ENCODE peak calls at places on chromosomes 1 and 21, in ten cellular contexts. N is fibroblast of lung; W is cardiac fibroblast; T is A549; H is CD8-positive, alpha-beta T cell; M is heart right ventricle; P is dorsolateral prefrontal cortex; U is bronchial epithelial cell; K is choroid plexus epithelial cell; J is OCI-LY7. C is an unnamed sample.

GRCh38 chr21:37673801-37674575 is 242.3 kb downstream of the KCNJ6 start:
- DNase-seq in N (no peak), W (peak; percentile 4), T (no peak), H (no peak), M (no peak), P (no peak), U (peak; percentile 37), K (no peak), J (no peak), C (no peak)

GRCh38 chr1:21270086-21270689 is 20.1 kb downstream of the ECE1 start:
- DNase-seq in N (peak; percentile 61), W (peak; percentile 78), T (peak; percentile 74), H (peak; percentile 68), M (peak; percentile 82), P (peak; percentile 68), U (peak; percentile 43), K (peak; percentile 69), J (peak; percentile 68), C (no peak)

GRCh38 chr21:34946385-34947121 is 102.5 kb downstream of the RUNX1 start:
- DNase-seq in N (no peak), W (no peak), T (no peak), H (no peak), M (no peak), P (no peak), U (no peak), K (no peak), J (peak; percentile 42), C (no peak)

GRCh38 chr1:167630568-167631385 is 745 bp downstream of the RCSD1 start:
- DNase-seq in N (no peak), W (no peak), T (no peak), H (no peak), M (no peak), P (no peak), U (no peak), K (peak; percentile 20), J (peak; percentile 42), C (no peak)

GRCh38 chr21:18354947-18355346 is 48.6 kb downstream of the TMPRSS15 start:
- DNase-seq in N (no peak), W (no peak), T (no peak), H (no peak), M (no peak), P (no peak), U (no peak), K (no peak), J (no peak), C (peak; percentile 27)

GRCh38 chr1:84691139-84691783 is 1.0 kb upstream of the SSX2IP start:
- DNase-seq in N (no peak), W (no peak), T (no peak), H (no peak), M (no peak), P (no peak), U (no peak), K (no peak), J (peak; percentile 31), C (no peak)

GRCh38 chr1:89487972-89488371 is 36.7 kb upstream of the LRRC8B start:
- DNase-seq in N (no peak), W (no peak), T (no peak), H (no peak), M (no peak), P (no peak), U (no peak), K (no peak), J (no peak), C (no peak)

GRCh38 chr1:97084566-97084965 is 363.0 kb downstream of the PTBP2 start:
- DNase-seq in N (peak; percentile 18), W (peak; percentile 26), T (no peak), H (no peak), M (no peak), P (no peak), U (no peak), K (peak; percentile 7), J (no peak), C (no peak)

GRCh38 chr1:87046951-87047350 is 132.5 kb downstream of the HS2ST1 start:
- DNase-seq in N (no peak), W (no peak), T (no peak), H (no peak), M (no peak), P (no peak), U (no peak), K (no peak), J (no peak), C (no peak)
- TF ChIP-seq CTCF in N (no peak), W (no peak), T (no peak), H (no peak), M (no peak), P (no peak), U (no peak), K (no peak), J (no peak), C (no peak)

GRCh38 chr1:12181568-12181967 is 14.8 kb downstream of the TNFRSF1B start:
- DNase-seq in N (no peak), W (no peak), T (no peak), H (no peak), M (no peak), P (no peak), U (no peak), K (no peak), J (no peak), C (no peak)

GRCh38 chr1:12179638-12180121 is 12.9 kb downstream of the TNFRSF1B start:
- DNase-seq in N (no peak), W (no peak), T (no peak), H (no peak), M (no peak), P (no peak), U (no peak), K (no peak), J (no peak), C (no peak)

GRCh38 chr1:12180315-12180714 is 13.5 kb downstream of the TNFRSF1B start:
- DNase-seq in N (no peak), W (no peak), T (no peak), H (no peak), M (peak; percentile 65), P (peak; percentile 53), U (no peak), K (peak; percentile 81), J (no peak), C (no peak)

GRCh38 chr1:12182410-12182946 is 15.7 kb downstream of the TNFRSF1B start:
- DNase-seq in N (no peak), W (no peak), T (no peak), H (no peak), M (no peak), P (no peak), U (no peak), K (no peak), J (no peak), C (no peak)

DNA sequence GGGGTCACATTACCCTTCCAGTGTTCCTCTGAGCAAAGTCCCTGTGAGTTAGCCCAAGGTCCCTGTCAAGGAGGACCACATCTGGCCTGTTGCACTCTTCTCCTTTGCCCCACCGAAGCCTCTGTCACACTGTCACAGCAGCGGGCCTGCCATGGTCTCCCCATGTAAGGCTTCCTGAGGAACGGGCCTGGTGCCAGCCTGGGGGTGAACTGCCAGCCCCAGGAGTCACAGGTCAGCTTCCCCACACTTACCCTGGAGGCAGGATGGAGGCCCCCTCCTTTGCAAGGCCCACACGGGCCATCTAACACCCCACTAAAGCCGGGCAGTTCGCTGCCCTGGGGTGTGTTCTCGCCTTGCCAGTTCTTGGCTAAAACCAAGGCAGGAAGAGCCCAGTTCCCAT is 14.1 kb downstream of the TNFRSF1B start:
- DNase-seq in N (no peak), W (no peak), T (no peak), H (no peak), M (no peak), P (no peak), U (no peak), K (no peak), J (no peak), C (no peak)
- H3K4me3 ChIP-seq in N (no peak overlapping the region), W (no peak overlapping the region), T (no peak overlapping the region), H (no peak overlapping the region), M (no peak overlapping the region), P (no peak overlapping the region), U (no peak overlapping the region), K (no peak overlapping the region), J (no peak overlapping the region), C (no peak overlapping the region)

DNA sequence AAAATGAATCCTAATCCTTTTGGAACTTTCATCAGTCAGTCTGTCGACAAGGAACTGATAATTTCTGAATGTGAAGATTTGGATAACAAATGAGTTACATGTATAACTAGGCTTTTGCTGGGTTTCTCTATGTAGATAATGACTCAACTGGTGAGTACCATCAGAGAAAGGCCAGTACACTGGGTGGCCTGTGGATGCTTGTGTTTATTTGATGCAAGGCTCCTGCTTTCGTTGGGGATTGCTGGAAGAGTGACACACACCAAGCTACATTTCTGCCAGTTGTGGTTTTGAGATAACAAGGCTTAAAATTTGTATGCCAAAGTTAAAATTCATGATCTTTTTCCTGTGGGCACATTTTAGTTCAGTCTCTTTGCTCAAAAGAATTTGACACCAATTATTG is 115.7 kb upstream of the UBE2U start:
- DNase-seq in N (peak; percentile 92), W (peak; percentile 69), T (no peak), H (no peak), M (no peak), P (no peak), U (peak; percentile 62), K (peak; percentile 72), J (no peak), C (peak; percentile 71)
- TF ChIP-seq CTCF in N (no peak), W (no peak), T (no peak), H (no peak), M (no peak), P (no peak), U (no peak), K (no peak), J (no peak), C (no peak)

GRCh38 chr1:181479137-181479745 is 4.1 kb upstream of the CACNA1E start:
- DNase-seq in N (peak; percentile 72), W (peak; percentile 71), T (peak; percentile 67), H (no peak), M (peak; percentile 32), P (peak; percentile 59), U (peak; percentile 69), K (peak; percentile 84), J (peak; percentile 57), C (peak; percentile 55)

GRCh38 chr1:181483561-181484291 is 409 bp downstream of the CACNA1E start:
- DNase-seq in N (no peak), W (no peak), T (no peak), H (no peak), M (no peak), P (no peak), U (no peak), K (no peak), J (no peak), C (no peak)

GRCh38 chr1:181482521-181483083 is 715 bp upstream of the CACNA1E start:
- DNase-seq in N (no peak), W (peak; percentile 7), T (no peak), H (no peak), M (no peak), P (peak; percentile 79), U (peak; percentile 8), K (no peak), J (no peak), C (no peak)

GRCh38 chr1:181483084-181483559 is at the start of gene CACNA1E:
- DNase-seq in N (no peak), W (no peak), T (no peak), H (no peak), M (no peak), P (no peak), U (no peak), K (no peak), J (no peak), C (no peak)

GRCh38 chr1:181482001-181482430 is 1.3 kb upstream of the CACNA1E start:
- DNase-seq in N (no peak), W (no peak), T (no peak), H (no peak), M (no peak), P (no peak), U (no peak), K (no peak), J (no peak), C (no peak)
- H3K4me3 ChIP-seq in N (no peak overlapping the region), W (no peak overlapping the region), T (no peak overlapping the region), H (no peak overlapping the region), M (no peak overlapping the region), P (peak overlapping the region; percentile 49), U (no peak overlapping the region), K (no peak overlapping the region), J (no peak overlapping the region), C (no peak overlapping the region)

C was measured in astrocyte of the spinal cord.